ENCODE peak calls at places on chromosome 10, in eight cellular contexts. B, V, A, Q, C, S, D and J are unnamed samples.

GRCh38 chr10:33152146-33152545 is 182.3 kb downstream of the NRP1 start:
- DNase-seq in B (no peak), V (no peak), A (no peak), Q (no peak), C (no peak), S (no peak), D (no peak), J (no peak)

GRCh38 chr10:16437540-16437894 is 707 bp downstream of the PTER start:
- DNase-seq in B (no peak), V (no peak), A (no peak), Q (no peak), C (peak; percentile 8), S (no peak), D (no peak), J (no peak)

GRCh38 chr10:58952747-58953466 is 223.5 kb upstream of the PHYHIPL start:
- DNase-seq in B (peak; percentile 55), V (peak; percentile 36), A (no peak), Q (no peak), C (peak; percentile 61), S (peak; percentile 42), D (peak; percentile 19), J (no peak)

GRCh38 chr10:133294189-133294588 is 14.5 kb downstream of the TUBGCP2 start:
- DNase-seq in B (no peak), V (no peak), A (no peak), Q (peak; percentile 69), C (no peak), S (no peak), D (no peak), J (no peak)

GRCh38 chr10:99329891-99330674 is 927 bp downstream of the CNNM1 start:
- DNase-seq in B (peak; percentile 69), V (no peak), A (peak; percentile 68), Q (no peak), C (peak; percentile 70), S (peak; percentile 11), D (no peak), J (no peak)

GRCh38 chr10:124354411-124355382 is 64.0 kb downstream of the OAT start:
- DNase-seq in B (peak; percentile 50), V (peak; percentile 33), A (peak; percentile 82), Q (peak; percentile 58), C (peak; percentile 67), S (peak; percentile 15), D (no peak), J (peak; percentile 78)

GRCh38 chr10:79219276-79219957 is 127.9 kb upstream of the PPIF start:
- DNase-seq in B (no peak), V (no peak), A (no peak), Q (no peak), C (peak; percentile 46), S (no peak), D (no peak), J (no peak)

GRCh38 chr10:124042656-124043309 is 50.6 kb downstream of the CHST15 start:
- DNase-seq in B (no peak), V (no peak), A (no peak), Q (no peak), C (no peak), S (no peak), D (no peak), J (no peak)

GRCh38 chr10:6017781-6018354 is 40.5 kb upstream of the IL15RA start:
- DNase-seq in B (no peak), V (peak; percentile 34), A (no peak), Q (no peak), C (no peak), S (no peak), D (no peak), J (no peak)

GRCh38 chr10:80168679-80169380 is 36.3 kb downstream of the PLAC9 start:
- DNase-seq in B (no peak), V (no peak), A (no peak), Q (peak; percentile 27), C (no peak), S (no peak), D (no peak), J (no peak)

GRCh38 chr10:131888186-131888604 is 12.6 kb upstream of the PPP2R2D start:
- DNase-seq in B (no peak), V (no peak), A (no peak), Q (no peak), C (peak; percentile 18), S (no peak), D (no peak), J (no peak)

GRCh38 chr10:60147025-60147424 is 240.7 kb upstream of the CCDC6 start:
- DNase-seq in B (no peak), V (no peak), A (no peak), Q (no peak), C (no peak), S (no peak), D (no peak), J (no peak)

GRCh38 chr10:93437000-93437945 is 44.9 kb downstream of the MYOF start:
- DNase-seq in B (peak; percentile 82), V (peak; percentile 64), A (peak; percentile 82), Q (peak; percentile 89), C (peak; percentile 99), S (no peak), D (no peak), J (peak; percentile 95)

GRCh38 chr10:126175586-126176258 is 212.6 kb downstream of the ADAM12 start:
- DNase-seq in B (no peak), V (no peak), A (no peak), Q (no peak), C (no peak), S (no peak), D (no peak), J (no peak)

GRCh38 chr10:61128196-61128595 is 184.2 kb upstream of the RHOBTB1 start:
- DNase-seq in B (no peak), V (no peak), A (no peak), Q (no peak), C (no peak), S (no peak), D (no peak), J (no peak)

GRCh38 chr10:77886795-77887355 is 39.7 kb downstream of the DLG5 start:
- DNase-seq in B (no peak), V (no peak), A (no peak), Q (no peak), C (no peak), S (no peak), D (no peak), J (no peak)

GRCh38 chr10:100999742-101000601 is at the start of gene LZTS2:
- DNase-seq in B (peak; percentile 55), V (peak; percentile 24), A (no peak), Q (no peak), C (peak; percentile 76), S (no peak), D (no peak), J (peak; percentile 82)

GRCh38 chr10:106973301-106973700 is 191.2 kb downstream of the SORCS1 start:
- DNase-seq in B (no peak), V (no peak), A (no peak), Q (no peak), C (no peak), S (peak; percentile 9), D (no peak), J (no peak)

GRCh38 chr10:409403-410040 is 274.3 kb downstream of the ZMYND11 start:
- DNase-seq in B (peak; percentile 18), V (no peak), A (no peak), Q (no peak), C (no peak), S (no peak), D (no peak), J (no peak)

DNA sequence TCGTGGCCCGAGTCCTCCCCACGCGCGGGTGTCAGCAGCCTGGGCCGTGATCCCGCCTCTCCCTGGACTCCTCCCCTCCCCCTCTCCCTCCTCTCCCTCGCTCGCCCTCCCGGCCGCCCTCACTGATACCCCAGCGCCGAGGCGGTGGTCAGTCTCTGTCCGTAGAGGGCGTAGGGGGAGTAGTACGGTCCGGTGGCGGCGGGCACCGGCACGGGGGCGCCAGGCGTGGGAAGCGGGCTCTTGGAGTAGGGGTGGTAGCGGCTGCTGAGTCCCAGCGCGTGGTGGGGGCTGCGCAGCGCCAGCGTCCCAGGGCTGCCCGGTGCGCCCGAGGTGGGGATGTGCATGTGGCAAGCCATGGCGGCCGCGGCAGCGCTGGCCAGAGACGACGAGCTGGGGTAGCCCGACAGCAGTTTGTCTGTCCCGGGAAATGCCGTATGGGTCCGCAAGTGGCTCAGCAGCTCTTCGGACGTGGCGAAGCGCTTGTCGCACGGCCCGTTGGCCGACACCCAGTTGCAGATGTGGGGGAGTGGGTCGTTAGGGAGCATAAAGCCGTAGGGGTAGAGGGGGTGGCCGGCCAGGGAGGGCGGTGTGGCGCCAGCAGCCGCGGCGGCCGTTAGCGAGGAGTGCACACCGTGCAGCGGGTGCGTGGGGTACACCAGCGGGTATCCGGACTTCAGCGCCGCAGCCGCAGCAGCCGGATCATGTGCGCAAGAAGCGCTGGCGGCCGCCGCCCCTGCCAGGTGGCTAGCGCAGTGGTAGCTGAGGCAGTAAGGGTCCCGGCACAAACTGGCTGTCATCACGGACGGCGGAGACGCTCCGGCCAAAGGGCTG is 2.7 kb downstream of the ZNF503 start:
- DNase-seq in B (peak; percentile 50), V (peak; percentile 22), A (peak; percentile 75), Q (no peak), C (peak; percentile 71), S (peak; percentile 47), D (no peak), J (no peak)
- H3K27ac ChIP-seq in B (peak overlapping the region; percentile 96), V (peak overlapping the region; percentile 94), A (peak overlapping the region; percentile 96), Q (peak overlapping the region; percentile 95), C (peak overlapping the region; percentile 92), S (no peak overlapping the region), D (no peak overlapping the region), J (peak overlapping the region; percentile 78)

DNA sequence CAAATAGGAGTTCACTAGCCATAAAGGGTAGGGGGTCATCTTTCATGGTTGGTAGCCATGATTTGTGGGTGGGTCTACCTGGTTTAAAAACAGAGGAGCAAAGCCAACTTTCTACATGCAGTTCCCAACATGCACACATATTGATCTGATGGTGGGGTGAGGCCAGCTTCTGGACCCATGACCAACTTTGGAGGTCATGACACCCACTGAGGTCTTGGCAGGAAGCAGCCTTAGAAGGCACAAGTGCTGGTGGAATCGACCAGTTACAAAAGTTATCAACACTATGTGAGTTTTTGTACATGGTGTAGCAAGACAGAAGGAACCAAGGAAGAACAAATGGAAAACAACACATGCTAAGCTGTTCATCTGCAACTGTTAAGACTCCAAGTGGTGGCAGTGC is 101.2 kb upstream of the TCF7L2 start:
- DNase-seq in B (no peak), V (no peak), A (no peak), Q (no peak), C (no peak), S (no peak), D (no peak), J (no peak)
- H3K27ac ChIP-seq in B (no peak overlapping the region), V (no peak overlapping the region), A (no peak overlapping the region), Q (no peak overlapping the region), C (no peak overlapping the region), S (no peak overlapping the region), D (no peak overlapping the region), J (no peak overlapping the region)

GRCh38 chr10:13928362-13928921 is 341.7 kb downstream of the PRPF18 start:
- DNase-seq in B (no peak), V (no peak), A (no peak), Q (no peak), C (peak; percentile 7), S (no peak), D (no peak), J (no peak)
- H3K27ac ChIP-seq in B (no peak overlapping the region), V (no peak overlapping the region), A (no peak overlapping the region), Q (no peak overlapping the region), C (no peak overlapping the region), S (no peak overlapping the region), D (no peak overlapping the region), J (no peak overlapping the region)

DNA sequence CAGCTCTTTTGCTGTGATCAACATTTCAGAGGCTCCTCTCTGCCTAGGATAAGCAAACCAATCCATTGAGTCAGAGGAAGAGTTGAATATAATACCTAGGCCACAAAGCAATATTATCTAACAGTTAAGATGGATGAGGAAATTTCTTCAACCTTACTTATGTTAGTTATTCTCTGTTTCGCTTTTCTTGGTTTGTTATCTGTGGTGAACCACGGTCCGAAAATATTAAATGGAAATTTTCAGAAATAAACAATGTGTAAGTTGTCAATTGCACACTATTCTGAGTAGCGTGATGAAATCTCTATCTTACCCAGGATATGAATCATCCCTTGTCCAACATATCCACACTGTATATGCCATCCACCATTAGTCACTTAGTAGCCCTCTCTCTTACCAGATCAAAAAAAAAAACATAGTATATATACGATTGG is 1.5 kb upstream of the HTR7 start:
- DNase-seq in B (no peak), V (no peak), A (no peak), Q (no peak), C (peak; percentile 86), S (no peak), D (no peak), J (no peak)
- H3K27ac ChIP-seq in B (no peak overlapping the region), V (no peak overlapping the region), A (no peak overlapping the region), Q (peak overlapping the region; percentile 41), C (peak overlapping the region; percentile 48), S (no peak overlapping the region), D (no peak overlapping the region), J (no peak overlapping the region)